ENCODE peak calls at places on chromosome 7, in six cellular contexts. One of them, this sample, is unnamed.

GRCh38 chr7:55690-56248 is 136.6 kb upstream of the FAM20C start:
- DNase-seq in ovary: no peak
- DNase-seq in sigmoid colon: no peak
- DNase-seq in transverse colon: no peak
- DNase-seq in lower leg skin: no peak
- DNase-seq in IMR-90: no peak
- DNase-seq in this sample: no peak

GRCh38 chr7:21747806-21748205 is 197.9 kb downstream of the CDCA7L start:
- DNase-seq in ovary: no peak
- DNase-seq in sigmoid colon: no peak
- DNase-seq in transverse colon: no peak
- DNase-seq in lower leg skin: no peak
- DNase-seq in IMR-90: no peak
- DNase-seq in this sample: no peak

GRCh38 chr7:147775564-147775963 is 815.0 kb upstream of the C7orf33 start:
- DNase-seq in ovary: no peak
- DNase-seq in sigmoid colon: no peak
- DNase-seq in transverse colon: no peak
- DNase-seq in lower leg skin: no peak
- DNase-seq in IMR-90: no peak
- DNase-seq in this sample: no peak

GRCh38 chr7:128425851-128426250 is 16.1 kb upstream of the IMPDH1 start:
- DNase-seq in ovary: peak
- DNase-seq in sigmoid colon: peak
- DNase-seq in transverse colon: peak
- DNase-seq in lower leg skin: peak
- DNase-seq in IMR-90: peak
- DNase-seq in this sample: peak

GRCh38 chr7:79403879-79404278 is 49.6 kb downstream of the MAGI2 start:
- DNase-seq in ovary: no peak
- DNase-seq in sigmoid colon: no peak
- DNase-seq in transverse colon: no peak
- DNase-seq in lower leg skin: no peak
- DNase-seq in IMR-90: no peak
- DNase-seq in this sample: no peak

GRCh38 chr7:123622660-123623386 is 21.2 kb downstream of the ASB15 start:
- DNase-seq in ovary: no peak
- DNase-seq in sigmoid colon: no peak
- DNase-seq in transverse colon: peak
- DNase-seq in lower leg skin: no peak
- DNase-seq in IMR-90: no peak
- DNase-seq in this sample: no peak

GRCh38 chr7:112726076-112726475 is 64.1 kb downstream of the TMEM168 start:
- DNase-seq in ovary: no peak
- DNase-seq in sigmoid colon: no peak
- DNase-seq in transverse colon: no peak
- DNase-seq in lower leg skin: no peak
- DNase-seq in IMR-90: no peak
- DNase-seq in this sample: no peak

GRCh38 chr7:99375070-99375807 is 709 bp downstream of the ARPC1B start:
- DNase-seq in ovary: peak
- DNase-seq in sigmoid colon: peak
- DNase-seq in transverse colon: peak
- DNase-seq in lower leg skin: peak
- DNase-seq in IMR-90: peak
- DNase-seq in this sample: peak

GRCh38 chr7:94142281-94142680 is 138.1 kb upstream of the BET1 start:
- DNase-seq in ovary: no peak
- DNase-seq in sigmoid colon: no peak
- DNase-seq in transverse colon: no peak
- DNase-seq in lower leg skin: no peak
- DNase-seq in IMR-90: no peak
- DNase-seq in this sample: no peak

GRCh38 chr7:80393786-80394185 is 118.1 kb downstream of the GNAT3 start:
- DNase-seq in ovary: no peak
- DNase-seq in sigmoid colon: no peak
- DNase-seq in transverse colon: no peak
- DNase-seq in lower leg skin: no peak
- DNase-seq in IMR-90: no peak
- DNase-seq in this sample: no peak

GRCh38 chr7:5872326-5872725 is 8.3 kb upstream of the OCM start:
- DNase-seq in ovary: no peak
- DNase-seq in sigmoid colon: no peak
- DNase-seq in transverse colon: no peak
- DNase-seq in lower leg skin: no peak
- DNase-seq in IMR-90: peak
- DNase-seq in this sample: no peak

GRCh38 chr7:130435455-130435854 is 5.4 kb downstream of the CEP41 start:
- DNase-seq in ovary: no peak
- DNase-seq in sigmoid colon: no peak
- DNase-seq in transverse colon: no peak
- DNase-seq in lower leg skin: no peak
- DNase-seq in IMR-90: no peak
- DNase-seq in this sample: no peak

GRCh38 chr7:137146012-137146455 is 197.5 kb downstream of the PTN start:
- DNase-seq in ovary: no peak
- DNase-seq in sigmoid colon: no peak
- DNase-seq in transverse colon: no peak
- DNase-seq in lower leg skin: no peak
- DNase-seq in IMR-90: peak
- DNase-seq in this sample: no peak

GRCh38 chr7:148572067-148572522 is 18.5 kb upstream of the C7orf33 start:
- DNase-seq in ovary: no peak
- DNase-seq in sigmoid colon: no peak
- DNase-seq in transverse colon: no peak
- DNase-seq in lower leg skin: no peak
- DNase-seq in IMR-90: no peak
- DNase-seq in this sample: no peak

GRCh38 chr7:152313879-152314604 is 121.8 kb downstream of the KMT2C start:
- DNase-seq in ovary: no peak
- DNase-seq in sigmoid colon: no peak
- DNase-seq in transverse colon: no peak
- DNase-seq in lower leg skin: peak
- DNase-seq in IMR-90: peak
- DNase-seq in this sample: peak

GRCh38 chr7:148356303-148356702 is 234.3 kb upstream of the C7orf33 start:
- DNase-seq in ovary: peak
- DNase-seq in sigmoid colon: peak
- DNase-seq in transverse colon: no peak
- DNase-seq in lower leg skin: peak
- DNase-seq in IMR-90: no peak
- DNase-seq in this sample: no peak

GRCh38 chr7:56046728-56047445 is 4.4 kb downstream of the PSPH start:
- DNase-seq in ovary: no peak
- DNase-seq in sigmoid colon: no peak
- DNase-seq in transverse colon: no peak
- DNase-seq in lower leg skin: no peak
- DNase-seq in IMR-90: peak
- DNase-seq in this sample: no peak

GRCh38 chr7:139471740-139472353 is 11.6 kb downstream of the KLRG2 start:
- DNase-seq in ovary: no peak
- DNase-seq in sigmoid colon: no peak
- DNase-seq in transverse colon: no peak
- DNase-seq in lower leg skin: no peak
- DNase-seq in IMR-90: peak
- DNase-seq in this sample: no peak

GRCh38 chr7:32164341-32164996 is 94.3 kb upstream of the PDE1C start:
- DNase-seq in ovary: no peak
- DNase-seq in sigmoid colon: no peak
- DNase-seq in transverse colon: peak
- DNase-seq in lower leg skin: no peak
- DNase-seq in IMR-90: peak
- DNase-seq in this sample: no peak

GRCh38 chr7:139034336-139034735 is 1.5 kb downstream of the ZC3HAV1L start:
- DNase-seq in ovary: no peak
- DNase-seq in sigmoid colon: no peak
- DNase-seq in transverse colon: no peak
- DNase-seq in lower leg skin: no peak
- DNase-seq in IMR-90: peak
- DNase-seq in this sample: no peak

GRCh38 chr7:20598479-20599419 is 16.7 kb upstream of the ABCB5 start:
- DNase-seq in ovary: no peak
- DNase-seq in sigmoid colon: no peak
- DNase-seq in transverse colon: no peak
- DNase-seq in lower leg skin: no peak
- DNase-seq in IMR-90: peak
- DNase-seq in this sample: peak

GRCh38 chr7:156192921-156193320 is 380.7 kb upstream of the SHH start:
- DNase-seq in ovary: no peak
- DNase-seq in sigmoid colon: no peak
- DNase-seq in transverse colon: no peak
- DNase-seq in lower leg skin: no peak
- DNase-seq in IMR-90: no peak
- DNase-seq in this sample: no peak

GRCh38 chr7:122849297-122849696 is 37.0 kb downstream of the CADPS2 start:
- DNase-seq in ovary: no peak
- DNase-seq in sigmoid colon: no peak
- DNase-seq in transverse colon: no peak
- DNase-seq in lower leg skin: no peak
- DNase-seq in IMR-90: no peak
- DNase-seq in this sample: no peak

GRCh38 chr7:21944616-21945373 is 904 bp downstream of the CDCA7L start:
- DNase-seq in ovary: peak
- DNase-seq in sigmoid colon: no peak
- DNase-seq in transverse colon: peak
- DNase-seq in lower leg skin: peak
- DNase-seq in IMR-90: peak
- DNase-seq in this sample: peak

GRCh38 chr7:43647772-43648643 is 65.1 kb downstream of the STK17A start:
- DNase-seq in ovary: peak
- DNase-seq in sigmoid colon: peak
- DNase-seq in transverse colon: peak
- DNase-seq in lower leg skin: peak
- DNase-seq in IMR-90: peak
- DNase-seq in this sample: peak

GRCh38 chr7:98568891-98569290 is 48.2 kb upstream of the NPTX2 start:
- DNase-seq in ovary: no peak
- DNase-seq in sigmoid colon: peak
- DNase-seq in transverse colon: no peak
- DNase-seq in lower leg skin: no peak
- DNase-seq in IMR-90: no peak
- DNase-seq in this sample: no peak

DNA sequence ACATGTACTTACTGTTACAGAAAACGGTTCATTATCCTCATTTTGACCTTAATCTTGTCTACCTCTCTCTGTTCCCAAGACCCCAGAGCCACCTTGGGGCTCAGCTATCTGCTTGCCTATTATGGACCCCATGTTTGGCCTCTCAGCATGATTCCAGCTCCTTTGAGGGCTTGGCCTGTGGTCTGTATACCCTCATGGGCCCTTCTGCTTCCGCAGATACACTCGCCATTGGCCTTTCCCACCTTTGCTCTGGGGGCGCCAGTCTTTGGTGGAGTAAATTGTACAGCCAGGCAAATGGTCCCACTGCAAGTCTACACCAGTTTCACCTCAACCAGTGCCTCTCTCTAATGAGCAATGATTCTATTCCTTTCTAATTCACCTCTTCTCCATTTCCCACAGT is 109.2 kb upstream of the ZNF746 start:
- DNase-seq in ovary: no peak
- DNase-seq in sigmoid colon: no peak
- DNase-seq in transverse colon: no peak
- DNase-seq in lower leg skin: no peak
- DNase-seq in IMR-90: no peak
- DNase-seq in this sample: no peak
- TF ChIP-seq POLR2A in ovary: no peak
- TF ChIP-seq POLR2A in sigmoid colon: no peak
- TF ChIP-seq POLR2A in transverse colon: no peak
- TF ChIP-seq POLR2A in lower leg skin: no peak
- TF ChIP-seq POLR2A in IMR-90: no peak
- TF ChIP-seq POLR2A in this sample: no peak

DNA sequence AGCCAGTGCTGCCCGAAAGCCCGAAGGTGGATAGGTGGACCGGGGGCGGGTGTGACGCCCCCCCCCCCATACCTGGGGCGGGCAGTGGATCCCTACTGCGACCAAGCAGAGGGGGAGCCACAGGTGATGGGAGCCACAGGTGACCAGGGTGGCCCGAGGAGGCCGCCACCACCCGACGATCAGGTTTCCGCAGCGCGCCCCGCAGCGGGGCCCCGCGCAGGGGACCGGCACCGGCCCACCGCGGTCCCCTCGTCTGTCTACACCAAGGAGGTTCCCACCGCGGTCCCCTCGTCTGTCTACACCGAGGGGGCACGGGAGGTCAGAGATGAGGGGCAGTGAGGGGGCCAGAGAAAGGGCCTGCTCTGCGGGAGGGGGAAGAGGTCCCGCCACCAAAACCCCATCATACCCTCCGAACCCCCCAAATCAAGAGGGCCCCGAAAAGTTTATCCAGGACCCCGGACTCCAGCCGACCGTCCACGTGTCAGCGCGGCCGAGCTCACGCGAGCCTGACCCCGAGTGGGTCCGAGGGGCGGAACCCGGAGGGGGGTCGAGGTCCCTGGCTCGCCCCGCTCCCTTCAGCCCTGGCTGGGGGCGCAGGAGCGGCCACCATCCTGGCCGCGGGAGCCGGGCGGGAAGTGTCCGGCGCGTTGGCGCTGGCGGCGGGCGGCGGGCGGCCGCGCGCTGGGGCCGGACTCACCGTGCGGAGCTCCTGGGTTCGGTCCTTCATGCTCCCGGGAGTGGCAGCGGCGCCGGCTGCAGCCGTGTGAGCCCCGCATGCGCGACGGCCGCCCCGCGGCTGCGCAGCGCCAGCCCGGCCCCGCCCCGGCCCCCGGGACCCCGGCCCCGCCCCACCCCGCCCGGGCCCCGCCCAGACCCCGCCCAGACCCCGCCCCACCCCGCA is at the start of gene STX1A:
- DNase-seq in ovary: peak
- DNase-seq in sigmoid colon: peak
- DNase-seq in transverse colon: peak
- DNase-seq in lower leg skin: no peak
- DNase-seq in IMR-90: peak
- DNase-seq in this sample: peak
- TF ChIP-seq POLR2A in ovary: no peak
- TF ChIP-seq POLR2A in sigmoid colon: no peak
- TF ChIP-seq POLR2A in transverse colon: no peak
- TF ChIP-seq POLR2A in lower leg skin: no peak
- TF ChIP-seq POLR2A in IMR-90: peak
- TF ChIP-seq POLR2A in this sample: no peak

GRCh38 chr7:26367219-26367711 is 75.6 kb downstream of the SNX10 start:
- DNase-seq in ovary: no peak
- DNase-seq in sigmoid colon: no peak
- DNase-seq in transverse colon: no peak
- DNase-seq in lower leg skin: no peak
- DNase-seq in IMR-90: no peak
- DNase-seq in this sample: peak
- TF ChIP-seq POLR2A in ovary: no peak
- TF ChIP-seq POLR2A in sigmoid colon: no peak
- TF ChIP-seq POLR2A in transverse colon: no peak
- TF ChIP-seq POLR2A in lower leg skin: no peak
- TF ChIP-seq POLR2A in IMR-90: no peak
- TF ChIP-seq POLR2A in this sample: no peak

DNA sequence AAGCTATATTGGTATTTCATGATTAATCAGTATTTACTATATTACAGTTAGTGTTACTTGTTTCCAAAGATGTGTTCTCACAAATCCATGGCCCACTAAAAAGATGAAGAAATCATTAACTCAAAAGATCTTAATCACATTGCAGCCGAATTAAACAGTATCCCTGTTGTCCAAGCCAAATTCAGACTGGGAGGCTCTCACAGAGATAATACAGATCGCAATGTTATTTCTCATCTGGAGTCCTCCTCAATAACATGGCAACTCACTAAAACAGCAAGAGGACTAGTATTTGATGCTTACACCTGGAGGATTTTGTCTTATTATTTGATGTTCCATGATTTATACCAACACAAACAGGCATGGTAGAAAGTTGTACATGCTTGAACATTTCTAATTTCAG is 23.4 kb downstream of the CYP51A1 start:
- DNase-seq in ovary: no peak
- DNase-seq in sigmoid colon: no peak
- DNase-seq in transverse colon: no peak
- DNase-seq in lower leg skin: no peak
- DNase-seq in IMR-90: no peak
- DNase-seq in this sample: no peak
- TF ChIP-seq POLR2A in ovary: no peak
- TF ChIP-seq POLR2A in sigmoid colon: no peak
- TF ChIP-seq POLR2A in transverse colon: no peak
- TF ChIP-seq POLR2A in lower leg skin: no peak
- TF ChIP-seq POLR2A in IMR-90: no peak
- TF ChIP-seq POLR2A in this sample: no peak